ENCODE peak calls at places on chromosome 3, in seven cellular contexts. B is adrenal gland, G is brain microvascular endothelial cell, U is ovary, Y is AG04450, N is upper lobe of left lung, D is A549. Z is an unnamed sample.

GRCh38 chr3:188901126-188901525 is 270.6 kb upstream of the TPRG1 start:
- DNase-seq in D (no peak), Y (no peak), U (no peak), G (peak; percentile 32), N (no peak), B (no peak), Z (no peak)

GRCh38 chr3:52527732-52528595 is 5.7 kb downstream of the NT5DC2 start:
- DNase-seq in N (peak; percentile 59), U (peak; percentile 38), B (no peak), D (no peak), G (no peak), Y (no peak), Z (no peak)

GRCh38 chr3:155281892-155282291 is 11.6 kb downstream of the STRIT1 start:
- DNase-seq in D (no peak), U (no peak), N (no peak), Y (no peak), G (no peak), B (no peak), Z (no peak)

GRCh38 chr3:37986479-37987314 is 3.9 kb upstream of the VILL start:
- DNase-seq in Y (no peak), D (peak; percentile 65), N (no peak), G (no peak), B (peak; percentile 15), U (no peak), Z (no peak)

GRCh38 chr3:57998366-57999283 is 9.6 kb upstream of the FLNB start:
- DNase-seq in Y (no peak), G (peak; percentile 52), D (no peak), N (no peak), B (peak; percentile 63), U (no peak), Z (peak; percentile 48)

GRCh38 chr3:23834082-23834870 is 28.5 kb downstream of the UBE2E1 start:
- DNase-seq in B (no peak), N (no peak), D (no peak), U (no peak), G (no peak), Y (no peak), Z (no peak)

GRCh38 chr3:5019411-5020261 is 40.4 kb downstream of the BHLHE40 start:
- DNase-seq in D (peak; percentile 49), N (peak; percentile 34), U (no peak), G (no peak), B (no peak), Y (no peak), Z (no peak)

GRCh38 chr3:16048435-16049318 is 125.8 kb upstream of the GALNT15 start:
- DNase-seq in Y (peak; percentile 50), N (no peak), U (no peak), B (peak; percentile 43), G (peak; percentile 75), D (peak; percentile 85), Z (peak; percentile 45)

GRCh38 chr3:53796161-53796560 is 50.1 kb downstream of the CHDH start:
- DNase-seq in B (peak; percentile 88), N (no peak), U (no peak), D (no peak), G (no peak), Y (no peak), Z (peak; percentile 34)

GRCh38 chr3:34213481-34213880 is 415.1 kb downstream of the PDCD6IP start:
- DNase-seq in B (no peak), D (no peak), Y (no peak), G (no peak), N (no peak), U (no peak), Z (no peak)

GRCh38 chr3:62981962-62982361 is 106.7 kb upstream of the CADPS start:
- DNase-seq in D (no peak), Y (no peak), B (no peak), U (no peak), N (no peak), G (no peak), Z (no peak)

GRCh38 chr3:195909294-195909644 is 918 bp upstream of the TNK2 start:
- DNase-seq in Y (no peak), D (no peak), G (no peak), B (no peak), N (peak; percentile 90), U (no peak), Z (no peak)

GRCh38 chr3:46905661-46906451 is 28.3 kb downstream of the PTH1R start:
- DNase-seq in N (peak; percentile 50), D (no peak), B (no peak), U (peak; percentile 29), G (no peak), Y (no peak), Z (no peak)

GRCh38 chr3:151556591-151556990 is 95.7 kb upstream of the IGSF10 start:
- DNase-seq in Y (no peak), D (no peak), G (no peak), B (no peak), N (no peak), U (no peak), Z (no peak)

GRCh38 chr3:41581700-41582099 is 380.2 kb downstream of the ULK4 start:
- DNase-seq in B (no peak), D (no peak), N (no peak), Y (no peak), G (no peak), U (no peak), Z (no peak)

GRCh38 chr3:11508346-11509174 is 135.2 kb downstream of the VGLL4 start:
- DNase-seq in D (no peak), U (no peak), Y (no peak), N (no peak), B (no peak), G (no peak), Z (no peak)

GRCh38 chr3:54366839-54367238 is 244.5 kb downstream of the CACNA2D3 start:
- DNase-seq in B (no peak), U (no peak), N (no peak), D (no peak), Y (no peak), G (no peak), Z (no peak)

GRCh38 chr3:172391592-172392302 is 56.5 kb downstream of the GHSR start:
- DNase-seq in D (no peak), N (no peak), B (no peak), U (no peak), Y (peak; percentile 32), G (peak; percentile 55), Z (no peak)

DNA sequence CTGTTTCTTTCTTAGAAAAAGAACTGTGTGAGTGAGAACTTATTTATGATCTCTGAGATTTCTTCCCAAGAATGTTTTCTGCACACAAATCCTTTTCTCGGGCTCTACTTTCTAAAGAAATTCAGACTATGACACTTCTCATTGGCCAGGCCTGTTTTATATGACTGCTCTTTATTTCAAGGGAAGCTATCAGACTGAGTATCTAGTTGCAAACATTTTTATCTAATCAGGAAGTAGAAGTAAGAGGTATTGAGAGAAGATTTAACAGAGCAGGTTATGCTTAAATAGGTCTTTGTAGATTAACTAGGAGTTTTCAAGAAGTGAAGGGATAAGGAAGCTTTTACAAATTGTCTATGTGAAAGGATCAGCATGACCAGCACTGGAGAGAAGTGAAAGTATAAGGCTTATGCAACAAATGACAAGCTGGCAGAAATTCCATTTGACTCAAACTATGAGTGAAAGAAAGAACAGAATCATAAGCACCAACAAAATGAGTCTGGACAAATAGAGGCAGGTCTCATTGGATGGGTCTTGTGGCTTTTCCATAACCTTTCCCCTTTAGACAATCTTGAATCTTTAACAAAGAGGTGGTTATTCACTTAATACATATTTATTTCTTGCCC is 71.9 kb upstream of the CHL1 start:
- DNase-seq in Y (no peak), D (no peak), B (no peak), N (no peak), U (no peak), G (no peak), Z (no peak)
- H3K27ac ChIP-seq in Y (no peak overlapping the region), D (no peak overlapping the region), B (no peak overlapping the region), N (no peak overlapping the region), U (no peak overlapping the region), G (no peak overlapping the region), Z (no peak overlapping the region)

GRCh38 chr3:9749663-9750555 is at the start of gene OGG1:
- DNase-seq in G (peak; percentile 98), Y (peak; percentile 96), D (peak; percentile 98), N (peak; percentile 96), U (peak; percentile 99), B (peak; percentile 99), Z (peak; percentile 86)

GRCh38 chr3:9749333-9749662 is 454 bp upstream of the OGG1 start:
- DNase-seq in B (no peak), D (no peak), Y (no peak), N (peak; percentile 87), G (no peak), U (no peak), Z (no peak)

GRCh38 chr3:9747267-9747666 is 2.5 kb upstream of the OGG1 start:
- DNase-seq in Y (no peak), N (no peak), B (peak; percentile 35), D (no peak), U (no peak), G (no peak), Z (no peak)

GRCh38 chr3:9754678-9755077 is 4.9 kb downstream of the OGG1 start:
- DNase-seq in D (no peak), N (no peak), G (no peak), Y (no peak), B (no peak), U (no peak), Z (no peak)

GRCh38 chr3:9750556-9751411 is 1.0 kb downstream of the OGG1 start:
- DNase-seq in N (peak; percentile 38), G (peak; percentile 28), U (no peak), Y (no peak), B (peak; percentile 35), D (peak; percentile 30), Z (no peak)
- H3K27ac ChIP-seq in N (peak overlapping the region; percentile 95), G (no peak overlapping the region), U (peak overlapping the region; percentile 35), Y (no peak overlapping the region), B (peak overlapping the region; percentile 89), D (peak overlapping the region; percentile 95), Z (peak overlapping the region; percentile 95)

GRCh38 chr3:30467596-30468238 is 138.7 kb upstream of the TGFBR2 start:
- DNase-seq in U (no peak), Y (no peak), D (no peak), G (no peak), B (no peak), N (no peak), Z (no peak)

GRCh38 chr3:30472090-30472489 is 134.3 kb upstream of the TGFBR2 start:
- DNase-seq in U (no peak), Y (no peak), D (no peak), N (no peak), B (no peak), G (no peak), Z (no peak)

GRCh38 chr3:30469125-30469524 is 137.3 kb upstream of the TGFBR2 start:
- DNase-seq in B (no peak), N (no peak), G (no peak), U (no peak), Y (no peak), D (no peak), Z (no peak)

GRCh38 chr3:30471076-30471475 is 135.3 kb upstream of the TGFBR2 start:
- DNase-seq in D (no peak), U (no peak), N (no peak), G (no peak), Y (no peak), B (no peak), Z (no peak)

DNA sequence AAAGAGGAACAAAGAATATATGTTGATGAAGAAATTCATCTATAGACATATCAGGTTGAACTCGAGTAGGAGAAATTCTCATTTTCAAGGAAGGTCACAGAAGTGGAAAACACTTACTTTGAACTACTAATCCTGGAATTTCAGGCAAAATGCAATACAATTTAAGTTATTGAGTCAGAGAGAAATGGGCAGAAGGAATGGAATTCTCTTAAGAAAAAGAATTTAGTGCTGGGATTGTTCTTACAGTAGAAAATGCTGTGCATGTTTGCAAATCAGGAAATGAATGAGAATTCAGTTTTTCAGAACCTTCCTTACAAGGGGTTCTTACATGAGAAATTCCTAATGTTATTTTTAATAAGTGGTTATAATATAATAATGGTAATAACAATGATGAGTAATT is 135.8 kb upstream of the TGFBR2 start:
- DNase-seq in U (no peak), N (no peak), D (no peak), G (no peak), Y (no peak), B (no peak), Z (no peak)
- H3K27ac ChIP-seq in U (no peak overlapping the region), N (no peak overlapping the region), D (no peak overlapping the region), G (no peak overlapping the region), Y (no peak overlapping the region), B (no peak overlapping the region), Z (no peak overlapping the region)

GRCh38 chr3:183481582-183481981 is 53.2 kb upstream of the MCF2L2 start:
- DNase-seq in G (peak; percentile 24), B (no peak), Y (no peak), U (no peak), D (no peak), N (no peak), Z (no peak)
- H3K27ac ChIP-seq in G (no peak overlapping the region), B (no peak overlapping the region), Y (no peak overlapping the region), U (no peak overlapping the region), D (no peak overlapping the region), N (no peak overlapping the region), Z (no peak overlapping the region)

Z was measured in caudate nucleus.